ENCODE peak calls at places on chromosomes 13 and 19, in six cellular contexts. One of them, this sample, is unnamed.

GRCh38 chr13:112522578-112522977 is 65.4 kb downstream of the TUBGCP3 start:
- DNase-seq in activated CD8-positive, alpha-beta T cell treated with anti-CD3 and anti-CD28 coated beads for 36 hours: no peak
- DNase-seq in stimulated activated CD4-positive, alpha-beta T cell treated with anti-CD3 and anti-CD28 coated beads, Interleukin-12 subunit alpha, Interleukin-12 subunit beta, amount 100 ng/mL, for 4 hours: no peak
- DNase-seq in GDM1: no peak
- DNase-seq in NCI-H446: no peak
- DNase-seq in activated CD4-positive, alpha-beta T cell treated with anti-CD3 and anti-CD28 coated beads, Interleukin-2, amount 10 ng/mL, durations not matched to agents 7 days and 5 days: no peak
- DNase-seq in this sample: no peak

GRCh38 chr19:48757741-48758144 is 2.4 kb downstream of the FGF21 start:
- DNase-seq in activated CD8-positive, alpha-beta T cell treated with anti-CD3 and anti-CD28 coated beads for 36 hours: no peak
- DNase-seq in stimulated activated CD4-positive, alpha-beta T cell treated with anti-CD3 and anti-CD28 coated beads, Interleukin-12 subunit alpha, Interleukin-12 subunit beta, amount 100 ng/mL, for 4 hours: no peak
- DNase-seq in GDM1: no peak
- DNase-seq in NCI-H446: no peak
- DNase-seq in activated CD4-positive, alpha-beta T cell treated with anti-CD3 and anti-CD28 coated beads, Interleukin-2, amount 10 ng/mL, durations not matched to agents 7 days and 5 days: no peak
- DNase-seq in this sample: no peak

GRCh38 chr19:15934332-15935078 is at the start of gene CYP4F11:
- DNase-seq in activated CD8-positive, alpha-beta T cell treated with anti-CD3 and anti-CD28 coated beads for 36 hours: no peak
- DNase-seq in stimulated activated CD4-positive, alpha-beta T cell treated with anti-CD3 and anti-CD28 coated beads, Interleukin-12 subunit alpha, Interleukin-12 subunit beta, amount 100 ng/mL, for 4 hours: no peak
- DNase-seq in GDM1: no peak
- DNase-seq in NCI-H446: peak
- DNase-seq in activated CD4-positive, alpha-beta T cell treated with anti-CD3 and anti-CD28 coated beads, Interleukin-2, amount 10 ng/mL, durations not matched to agents 7 days and 5 days: no peak
- DNase-seq in this sample: no peak

GRCh38 chr13:40562975-40563349 is 103.5 kb downstream of the FOXO1 start:
- DNase-seq in activated CD8-positive, alpha-beta T cell treated with anti-CD3 and anti-CD28 coated beads for 36 hours: peak
- DNase-seq in stimulated activated CD4-positive, alpha-beta T cell treated with anti-CD3 and anti-CD28 coated beads, Interleukin-12 subunit alpha, Interleukin-12 subunit beta, amount 100 ng/mL, for 4 hours: no peak
- DNase-seq in GDM1: peak
- DNase-seq in NCI-H446: peak
- DNase-seq in activated CD4-positive, alpha-beta T cell treated with anti-CD3 and anti-CD28 coated beads, Interleukin-2, amount 10 ng/mL, durations not matched to agents 7 days and 5 days: no peak
- DNase-seq in this sample: peak

GRCh38 chr13:80166352-80166751 is 174.6 kb downstream of the SPRY2 start:
- DNase-seq in activated CD8-positive, alpha-beta T cell treated with anti-CD3 and anti-CD28 coated beads for 36 hours: no peak
- DNase-seq in stimulated activated CD4-positive, alpha-beta T cell treated with anti-CD3 and anti-CD28 coated beads, Interleukin-12 subunit alpha, Interleukin-12 subunit beta, amount 100 ng/mL, for 4 hours: no peak
- DNase-seq in GDM1: no peak
- DNase-seq in NCI-H446: no peak
- DNase-seq in activated CD4-positive, alpha-beta T cell treated with anti-CD3 and anti-CD28 coated beads, Interleukin-2, amount 10 ng/mL, durations not matched to agents 7 days and 5 days: no peak
- DNase-seq in this sample: no peak

GRCh38 chr13:98504371-98504963 is 72.4 kb downstream of the STK24 start:
- DNase-seq in activated CD8-positive, alpha-beta T cell treated with anti-CD3 and anti-CD28 coated beads for 36 hours: peak
- DNase-seq in stimulated activated CD4-positive, alpha-beta T cell treated with anti-CD3 and anti-CD28 coated beads, Interleukin-12 subunit alpha, Interleukin-12 subunit beta, amount 100 ng/mL, for 4 hours: no peak
- DNase-seq in GDM1: no peak
- DNase-seq in NCI-H446: no peak
- DNase-seq in activated CD4-positive, alpha-beta T cell treated with anti-CD3 and anti-CD28 coated beads, Interleukin-2, amount 10 ng/mL, durations not matched to agents 7 days and 5 days: no peak
- DNase-seq in this sample: peak

GRCh38 chr19:11659612-11660011 is 62.3 kb downstream of the ZNF627 start:
- DNase-seq in activated CD8-positive, alpha-beta T cell treated with anti-CD3 and anti-CD28 coated beads for 36 hours: no peak
- DNase-seq in stimulated activated CD4-positive, alpha-beta T cell treated with anti-CD3 and anti-CD28 coated beads, Interleukin-12 subunit alpha, Interleukin-12 subunit beta, amount 100 ng/mL, for 4 hours: no peak
- DNase-seq in GDM1: no peak
- DNase-seq in NCI-H446: no peak
- DNase-seq in activated CD4-positive, alpha-beta T cell treated with anti-CD3 and anti-CD28 coated beads, Interleukin-2, amount 10 ng/mL, durations not matched to agents 7 days and 5 days: no peak
- DNase-seq in this sample: no peak

GRCh38 chr19:4867534-4868285 is at the start of gene PLIN3:
- DNase-seq in activated CD8-positive, alpha-beta T cell treated with anti-CD3 and anti-CD28 coated beads for 36 hours: peak
- DNase-seq in stimulated activated CD4-positive, alpha-beta T cell treated with anti-CD3 and anti-CD28 coated beads, Interleukin-12 subunit alpha, Interleukin-12 subunit beta, amount 100 ng/mL, for 4 hours: peak
- DNase-seq in GDM1: peak
- DNase-seq in NCI-H446: peak
- DNase-seq in activated CD4-positive, alpha-beta T cell treated with anti-CD3 and anti-CD28 coated beads, Interleukin-2, amount 10 ng/mL, durations not matched to agents 7 days and 5 days: peak
- DNase-seq in this sample: peak

GRCh38 chr13:44932171-44932849 is 57.0 kb downstream of the NUFIP1 start:
- DNase-seq in activated CD8-positive, alpha-beta T cell treated with anti-CD3 and anti-CD28 coated beads for 36 hours: no peak
- DNase-seq in stimulated activated CD4-positive, alpha-beta T cell treated with anti-CD3 and anti-CD28 coated beads, Interleukin-12 subunit alpha, Interleukin-12 subunit beta, amount 100 ng/mL, for 4 hours: no peak
- DNase-seq in GDM1: no peak
- DNase-seq in NCI-H446: no peak
- DNase-seq in activated CD4-positive, alpha-beta T cell treated with anti-CD3 and anti-CD28 coated beads, Interleukin-2, amount 10 ng/mL, durations not matched to agents 7 days and 5 days: no peak
- DNase-seq in this sample: no peak

GRCh38 chr19:52600639-52601024 is 30.5 kb downstream of the ZNF701 start:
- DNase-seq in activated CD8-positive, alpha-beta T cell treated with anti-CD3 and anti-CD28 coated beads for 36 hours: peak
- DNase-seq in stimulated activated CD4-positive, alpha-beta T cell treated with anti-CD3 and anti-CD28 coated beads, Interleukin-12 subunit alpha, Interleukin-12 subunit beta, amount 100 ng/mL, for 4 hours: no peak
- DNase-seq in GDM1: no peak
- DNase-seq in NCI-H446: no peak
- DNase-seq in activated CD4-positive, alpha-beta T cell treated with anti-CD3 and anti-CD28 coated beads, Interleukin-2, amount 10 ng/mL, durations not matched to agents 7 days and 5 days: peak
- DNase-seq in this sample: peak

GRCh38 chr19:35549174-35549788 is 3.9 kb downstream of the TMEM147 start:
- DNase-seq in activated CD8-positive, alpha-beta T cell treated with anti-CD3 and anti-CD28 coated beads for 36 hours: peak
- DNase-seq in stimulated activated CD4-positive, alpha-beta T cell treated with anti-CD3 and anti-CD28 coated beads, Interleukin-12 subunit alpha, Interleukin-12 subunit beta, amount 100 ng/mL, for 4 hours: peak
- DNase-seq in GDM1: peak
- DNase-seq in NCI-H446: peak
- DNase-seq in activated CD4-positive, alpha-beta T cell treated with anti-CD3 and anti-CD28 coated beads, Interleukin-2, amount 10 ng/mL, durations not matched to agents 7 days and 5 days: peak
- DNase-seq in this sample: peak

GRCh38 chr19:33368074-33368864 is 5.2 kb upstream of the CEBPG start:
- DNase-seq in activated CD8-positive, alpha-beta T cell treated with anti-CD3 and anti-CD28 coated beads for 36 hours: no peak
- DNase-seq in stimulated activated CD4-positive, alpha-beta T cell treated with anti-CD3 and anti-CD28 coated beads, Interleukin-12 subunit alpha, Interleukin-12 subunit beta, amount 100 ng/mL, for 4 hours: no peak
- DNase-seq in GDM1: no peak
- DNase-seq in NCI-H446: no peak
- DNase-seq in activated CD4-positive, alpha-beta T cell treated with anti-CD3 and anti-CD28 coated beads, Interleukin-2, amount 10 ng/mL, durations not matched to agents 7 days and 5 days: no peak
- DNase-seq in this sample: no peak

GRCh38 chr13:24173775-24174174 is 13.3 kb downstream of the SPATA13 start:
- DNase-seq in activated CD8-positive, alpha-beta T cell treated with anti-CD3 and anti-CD28 coated beads for 36 hours: no peak
- DNase-seq in stimulated activated CD4-positive, alpha-beta T cell treated with anti-CD3 and anti-CD28 coated beads, Interleukin-12 subunit alpha, Interleukin-12 subunit beta, amount 100 ng/mL, for 4 hours: no peak
- DNase-seq in GDM1: no peak
- DNase-seq in NCI-H446: no peak
- DNase-seq in activated CD4-positive, alpha-beta T cell treated with anti-CD3 and anti-CD28 coated beads, Interleukin-2, amount 10 ng/mL, durations not matched to agents 7 days and 5 days: no peak
- DNase-seq in this sample: no peak

GRCh38 chr13:114021464-114022308 is 47.8 kb upstream of the C13orf46 start:
- DNase-seq in activated CD8-positive, alpha-beta T cell treated with anti-CD3 and anti-CD28 coated beads for 36 hours: no peak
- DNase-seq in stimulated activated CD4-positive, alpha-beta T cell treated with anti-CD3 and anti-CD28 coated beads, Interleukin-12 subunit alpha, Interleukin-12 subunit beta, amount 100 ng/mL, for 4 hours: no peak
- DNase-seq in GDM1: no peak
- DNase-seq in NCI-H446: no peak
- DNase-seq in activated CD4-positive, alpha-beta T cell treated with anti-CD3 and anti-CD28 coated beads, Interleukin-2, amount 10 ng/mL, durations not matched to agents 7 days and 5 days: no peak
- DNase-seq in this sample: no peak

GRCh38 chr19:5430237-5430636 is 25.0 kb upstream of the ZNRF4 start:
- DNase-seq in activated CD8-positive, alpha-beta T cell treated with anti-CD3 and anti-CD28 coated beads for 36 hours: no peak
- DNase-seq in stimulated activated CD4-positive, alpha-beta T cell treated with anti-CD3 and anti-CD28 coated beads, Interleukin-12 subunit alpha, Interleukin-12 subunit beta, amount 100 ng/mL, for 4 hours: no peak
- DNase-seq in GDM1: no peak
- DNase-seq in NCI-H446: no peak
- DNase-seq in activated CD4-positive, alpha-beta T cell treated with anti-CD3 and anti-CD28 coated beads, Interleukin-2, amount 10 ng/mL, durations not matched to agents 7 days and 5 days: no peak
- DNase-seq in this sample: no peak

GRCh38 chr13:46621133-46621532 is 68.2 kb downstream of the LRCH1 start:
- DNase-seq in activated CD8-positive, alpha-beta T cell treated with anti-CD3 and anti-CD28 coated beads for 36 hours: no peak
- DNase-seq in stimulated activated CD4-positive, alpha-beta T cell treated with anti-CD3 and anti-CD28 coated beads, Interleukin-12 subunit alpha, Interleukin-12 subunit beta, amount 100 ng/mL, for 4 hours: no peak
- DNase-seq in GDM1: no peak
- DNase-seq in NCI-H446: no peak
- DNase-seq in activated CD4-positive, alpha-beta T cell treated with anti-CD3 and anti-CD28 coated beads, Interleukin-2, amount 10 ng/mL, durations not matched to agents 7 days and 5 days: no peak
- DNase-seq in this sample: no peak

GRCh38 chr13:108060111-108060510 is 155.2 kb downstream of the LIG4 start:
- DNase-seq in activated CD8-positive, alpha-beta T cell treated with anti-CD3 and anti-CD28 coated beads for 36 hours: no peak
- DNase-seq in stimulated activated CD4-positive, alpha-beta T cell treated with anti-CD3 and anti-CD28 coated beads, Interleukin-12 subunit alpha, Interleukin-12 subunit beta, amount 100 ng/mL, for 4 hours: no peak
- DNase-seq in GDM1: no peak
- DNase-seq in NCI-H446: no peak
- DNase-seq in activated CD4-positive, alpha-beta T cell treated with anti-CD3 and anti-CD28 coated beads, Interleukin-2, amount 10 ng/mL, durations not matched to agents 7 days and 5 days: no peak
- DNase-seq in this sample: no peak

GRCh38 chr19:28504139-28504538 is 708.8 kb downstream of the UQCRFS1 start:
- DNase-seq in activated CD8-positive, alpha-beta T cell treated with anti-CD3 and anti-CD28 coated beads for 36 hours: no peak
- DNase-seq in stimulated activated CD4-positive, alpha-beta T cell treated with anti-CD3 and anti-CD28 coated beads, Interleukin-12 subunit alpha, Interleukin-12 subunit beta, amount 100 ng/mL, for 4 hours: no peak
- DNase-seq in GDM1: no peak
- DNase-seq in NCI-H446: no peak
- DNase-seq in activated CD4-positive, alpha-beta T cell treated with anti-CD3 and anti-CD28 coated beads, Interleukin-2, amount 10 ng/mL, durations not matched to agents 7 days and 5 days: no peak
- DNase-seq in this sample: no peak

GRCh38 chr19:48152552-48152951 is 17.6 kb downstream of the LIG1 start:
- DNase-seq in activated CD8-positive, alpha-beta T cell treated with anti-CD3 and anti-CD28 coated beads for 36 hours: peak
- DNase-seq in stimulated activated CD4-positive, alpha-beta T cell treated with anti-CD3 and anti-CD28 coated beads, Interleukin-12 subunit alpha, Interleukin-12 subunit beta, amount 100 ng/mL, for 4 hours: peak
- DNase-seq in GDM1: peak
- DNase-seq in NCI-H446: peak
- DNase-seq in activated CD4-positive, alpha-beta T cell treated with anti-CD3 and anti-CD28 coated beads, Interleukin-2, amount 10 ng/mL, durations not matched to agents 7 days and 5 days: peak
- DNase-seq in this sample: peak

GRCh38 chr13:110108348-110109139 is 198.4 kb downstream of the COL4A1 start:
- DNase-seq in activated CD8-positive, alpha-beta T cell treated with anti-CD3 and anti-CD28 coated beads for 36 hours: peak
- DNase-seq in stimulated activated CD4-positive, alpha-beta T cell treated with anti-CD3 and anti-CD28 coated beads, Interleukin-12 subunit alpha, Interleukin-12 subunit beta, amount 100 ng/mL, for 4 hours: no peak
- DNase-seq in GDM1: no peak
- DNase-seq in NCI-H446: no peak
- DNase-seq in activated CD4-positive, alpha-beta T cell treated with anti-CD3 and anti-CD28 coated beads, Interleukin-2, amount 10 ng/mL, durations not matched to agents 7 days and 5 days: no peak
- DNase-seq in this sample: peak

GRCh38 chr19:5369962-5370367 is 29.4 kb upstream of the PTPRS start:
- DNase-seq in activated CD8-positive, alpha-beta T cell treated with anti-CD3 and anti-CD28 coated beads for 36 hours: peak
- DNase-seq in stimulated activated CD4-positive, alpha-beta T cell treated with anti-CD3 and anti-CD28 coated beads, Interleukin-12 subunit alpha, Interleukin-12 subunit beta, amount 100 ng/mL, for 4 hours: peak
- DNase-seq in GDM1: no peak
- DNase-seq in NCI-H446: peak
- DNase-seq in activated CD4-positive, alpha-beta T cell treated with anti-CD3 and anti-CD28 coated beads, Interleukin-2, amount 10 ng/mL, durations not matched to agents 7 days and 5 days: peak
- DNase-seq in this sample: peak

GRCh38 chr19:58557253-58558065 is 952 bp downstream of the UBE2M start:
- DNase-seq in activated CD8-positive, alpha-beta T cell treated with anti-CD3 and anti-CD28 coated beads for 36 hours: no peak
- DNase-seq in stimulated activated CD4-positive, alpha-beta T cell treated with anti-CD3 and anti-CD28 coated beads, Interleukin-12 subunit alpha, Interleukin-12 subunit beta, amount 100 ng/mL, for 4 hours: no peak
- DNase-seq in GDM1: no peak
- DNase-seq in NCI-H446: no peak
- DNase-seq in activated CD4-positive, alpha-beta T cell treated with anti-CD3 and anti-CD28 coated beads, Interleukin-2, amount 10 ng/mL, durations not matched to agents 7 days and 5 days: no peak
- DNase-seq in this sample: no peak

GRCh38 chr13:80251403-80251802 is 89.5 kb downstream of the SPRY2 start:
- DNase-seq in activated CD8-positive, alpha-beta T cell treated with anti-CD3 and anti-CD28 coated beads for 36 hours: no peak
- DNase-seq in stimulated activated CD4-positive, alpha-beta T cell treated with anti-CD3 and anti-CD28 coated beads, Interleukin-12 subunit alpha, Interleukin-12 subunit beta, amount 100 ng/mL, for 4 hours: no peak
- DNase-seq in GDM1: no peak
- DNase-seq in NCI-H446: no peak
- DNase-seq in activated CD4-positive, alpha-beta T cell treated with anti-CD3 and anti-CD28 coated beads, Interleukin-2, amount 10 ng/mL, durations not matched to agents 7 days and 5 days: no peak
- DNase-seq in this sample: peak

GRCh38 chr13:39892731-39893293 is 237.3 kb downstream of the COG6 start:
- DNase-seq in activated CD8-positive, alpha-beta T cell treated with anti-CD3 and anti-CD28 coated beads for 36 hours: peak
- DNase-seq in stimulated activated CD4-positive, alpha-beta T cell treated with anti-CD3 and anti-CD28 coated beads, Interleukin-12 subunit alpha, Interleukin-12 subunit beta, amount 100 ng/mL, for 4 hours: peak
- DNase-seq in GDM1: peak
- DNase-seq in NCI-H446: no peak
- DNase-seq in activated CD4-positive, alpha-beta T cell treated with anti-CD3 and anti-CD28 coated beads, Interleukin-2, amount 10 ng/mL, durations not matched to agents 7 days and 5 days: peak
- DNase-seq in this sample: no peak

GRCh38 chr19:52664461-52664860 is 26.3 kb upstream of the ZNF83 start:
- DNase-seq in activated CD8-positive, alpha-beta T cell treated with anti-CD3 and anti-CD28 coated beads for 36 hours: no peak
- DNase-seq in stimulated activated CD4-positive, alpha-beta T cell treated with anti-CD3 and anti-CD28 coated beads, Interleukin-12 subunit alpha, Interleukin-12 subunit beta, amount 100 ng/mL, for 4 hours: no peak
- DNase-seq in GDM1: no peak
- DNase-seq in NCI-H446: no peak
- DNase-seq in activated CD4-positive, alpha-beta T cell treated with anti-CD3 and anti-CD28 coated beads, Interleukin-2, amount 10 ng/mL, durations not matched to agents 7 days and 5 days: no peak
- DNase-seq in this sample: no peak

GRCh38 chr19:46841458-46842083 is 9.1 kb downstream of the AP2S1 start:
- DNase-seq in activated CD8-positive, alpha-beta T cell treated with anti-CD3 and anti-CD28 coated beads for 36 hours: no peak
- DNase-seq in stimulated activated CD4-positive, alpha-beta T cell treated with anti-CD3 and anti-CD28 coated beads, Interleukin-12 subunit alpha, Interleukin-12 subunit beta, amount 100 ng/mL, for 4 hours: no peak
- DNase-seq in GDM1: no peak
- DNase-seq in NCI-H446: no peak
- DNase-seq in activated CD4-positive, alpha-beta T cell treated with anti-CD3 and anti-CD28 coated beads, Interleukin-2, amount 10 ng/mL, durations not matched to agents 7 days and 5 days: no peak
- DNase-seq in this sample: no peak

GRCh38 chr13:24270639-24271131 is 38.7 kb upstream of the C1QTNF9 start:
- DNase-seq in activated CD8-positive, alpha-beta T cell treated with anti-CD3 and anti-CD28 coated beads for 36 hours: peak
- DNase-seq in stimulated activated CD4-positive, alpha-beta T cell treated with anti-CD3 and anti-CD28 coated beads, Interleukin-12 subunit alpha, Interleukin-12 subunit beta, amount 100 ng/mL, for 4 hours: no peak
- DNase-seq in GDM1: peak
- DNase-seq in NCI-H446: no peak
- DNase-seq in activated CD4-positive, alpha-beta T cell treated with anti-CD3 and anti-CD28 coated beads, Interleukin-2, amount 10 ng/mL, durations not matched to agents 7 days and 5 days: peak
- DNase-seq in this sample: peak

This sample was measured in GM12865.